ENCODE peak calls at places on chromosomes 16 and 17, in ten cellular contexts. M is OCI-LY7; X is brain microvascular endothelial cell; P is fibroblast of pulmonary artery; S is GM13976; O is retinal pigment epithelial cell; H is spleen; Y is astrocyte of the spinal cord; N is CD4-positive, alpha-beta T cell; C is uterus. R is an unnamed sample.

GRCh38 chr17:77433385-77434135 is 292.8 kb downstream of the SEC14L1 start:
- DNase-seq in M (peak; percentile 78), X (peak; percentile 64), P (peak; percentile 68), S (peak; percentile 86), O (no peak), H (no peak), Y (peak; percentile 65), N (no peak), C (peak; percentile 69), R (no peak)

GRCh38 chr17:44279586-44280344 is 11.8 kb upstream of the SLC4A1 start:
- DNase-seq in M (peak; percentile 12), X (peak; percentile 92), P (peak; percentile 85), S (peak; percentile 89), O (peak; percentile 60), H (peak; percentile 89), Y (peak; percentile 87), N (no peak), C (peak; percentile 53), R (peak; percentile 50)

GRCh38 chr17:7176870-7177209 is 2.3 kb downstream of the ASGR1 start:
- DNase-seq in M (no peak), X (no peak), P (no peak), S (peak; percentile 32), O (no peak), H (no peak), Y (no peak), N (no peak), C (no peak), R (no peak)

GRCh38 chr16:4696905-4697866 is 3.8 kb downstream of the NUDT16L1 start:
- DNase-seq in M (no peak), X (no peak), P (no peak), S (no peak), O (no peak), H (no peak), Y (no peak), N (no peak), C (peak; percentile 17), R (no peak)

GRCh38 chr17:29461807-29462206 is 71.6 kb downstream of the TAOK1 start:
- DNase-seq in M (no peak), X (no peak), P (no peak), S (no peak), O (no peak), H (no peak), Y (no peak), N (no peak), C (no peak), R (no peak)

GRCh38 chr17:48915459-48916282 is 7.5 kb downstream of the UBE2Z start:
- DNase-seq in M (no peak), X (peak; percentile 80), P (peak; percentile 87), S (peak; percentile 71), O (peak; percentile 61), H (no peak), Y (peak; percentile 85), N (no peak), C (no peak), R (no peak)

GRCh38 chr17:48051706-48052486 is 3.7 kb downstream of the NFE2L1 start:
- DNase-seq in M (no peak), X (peak; percentile 95), P (peak; percentile 99), S (no peak), O (peak; percentile 80), H (peak; percentile 50), Y (peak; percentile 96), N (no peak), C (peak; percentile 91), R (no peak)

GRCh38 chr16:47461598-47462266 is 601 bp downstream of the PHKB start:
- DNase-seq in M (peak; percentile 69), X (peak; percentile 30), P (peak; percentile 59), S (peak; percentile 41), O (peak; percentile 29), H (no peak), Y (peak; percentile 53), N (no peak), C (no peak), R (no peak)

GRCh38 chr16:88804552-88805339 is 1.2 kb downstream of the CDT1 start:
- DNase-seq in M (peak; percentile 71), X (no peak), P (no peak), S (peak; percentile 60), O (no peak), H (peak; percentile 83), Y (no peak), N (no peak), C (no peak), R (no peak)

GRCh38 chr17:48611681-48612455 is 1.1 kb upstream of the HOXB7 start:
- DNase-seq in M (peak; percentile 25), X (no peak), P (no peak), S (no peak), O (no peak), H (no peak), Y (peak; percentile 61), N (no peak), C (no peak), R (no peak)

DNA sequence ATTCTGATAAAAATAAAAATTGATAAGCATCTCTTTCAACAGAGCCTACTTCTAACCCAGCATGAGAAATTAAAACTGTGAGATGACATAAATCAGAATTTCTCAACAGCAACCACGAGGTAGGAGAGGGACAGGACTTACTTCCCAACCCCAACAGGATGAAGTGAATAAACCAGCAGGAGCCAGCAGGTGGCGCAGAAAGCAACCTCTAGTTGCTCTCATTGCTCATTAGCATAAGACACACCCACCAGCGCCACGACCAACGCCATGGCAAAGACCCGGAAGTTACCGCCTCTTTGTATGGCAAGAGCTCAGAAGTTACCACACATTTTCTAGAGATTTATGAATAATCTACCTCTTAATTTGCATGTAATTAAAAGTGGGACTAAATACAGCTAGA is 189.4 kb upstream of the CDH8 start:
- DNase-seq in M (peak; percentile 13), X (peak; percentile 7), P (peak; percentile 9), S (no peak), O (no peak), H (no peak), Y (peak; percentile 18), N (no peak), C (no peak), R (no peak)
- TF ChIP-seq CTCF in M (peak; percentile 75), X (peak; percentile 35), P (no peak), S (peak; percentile 15), O (peak; percentile 45), H (peak; percentile 41), Y (peak; percentile 30), N (no peak), C (no peak), R (no peak)

GRCh38 chr16:87653234-87653633 is 50.9 kb downstream of the JPH3 start:
- DNase-seq in M (peak; percentile 50), X (no peak), P (peak; percentile 10), S (peak; percentile 66), O (no peak), H (no peak), Y (no peak), N (no peak), C (no peak), R (no peak)
- TF ChIP-seq CTCF in M (peak; percentile 79), X (peak; percentile 64), P (peak; percentile 47), S (no peak), O (peak; percentile 68), H (peak; percentile 25), Y (peak; percentile 62), N (no peak), C (no peak), R (no peak)

GRCh38 chr17:60106377-60107059 is 27.8 kb upstream of the HEATR6 start:
- DNase-seq in M (no peak), X (peak; percentile 48), P (peak; percentile 51), S (no peak), O (no peak), H (no peak), Y (peak; percentile 55), N (no peak), C (no peak), R (no peak)

GRCh38 chr17:60108712-60109111 is 30.0 kb upstream of the HEATR6 start:
- DNase-seq in M (no peak), X (no peak), P (no peak), S (no peak), O (no peak), H (no peak), Y (no peak), N (no peak), C (no peak), R (no peak)

GRCh38 chr17:60110586-60110985 is 31.9 kb upstream of the HEATR6 start:
- DNase-seq in M (no peak), X (no peak), P (no peak), S (no peak), O (no peak), H (peak; percentile 15), Y (no peak), N (no peak), C (no peak), R (no peak)

GRCh38 chr17:60109161-60109560 is 30.4 kb upstream of the HEATR6 start:
- DNase-seq in M (no peak), X (no peak), P (no peak), S (no peak), O (no peak), H (no peak), Y (no peak), N (no peak), C (no peak), R (no peak)

GRCh38 chr17:60107526-60108257 is 29.0 kb upstream of the HEATR6 start:
- DNase-seq in M (no peak), X (no peak), P (peak; percentile 44), S (no peak), O (no peak), H (no peak), Y (no peak), N (no peak), C (no peak), R (no peak)
- TF ChIP-seq CTCF in M (no peak), X (peak; percentile 24), P (peak; percentile 17), S (no peak), O (peak; percentile 14), H (no peak), Y (peak; percentile 11), N (no peak), C (no peak), R (no peak)

GRCh38 chr17:67067571-67068517 is 23.5 kb downstream of the CACNG1 start:
- DNase-seq in M (no peak), X (no peak), P (no peak), S (no peak), O (no peak), H (no peak), Y (no peak), N (no peak), C (no peak), R (no peak)
- TF ChIP-seq CTCF in M (no peak), X (no peak), P (no peak), S (no peak), O (no peak), H (no peak), Y (no peak), N (no peak), C (no peak), R (no peak)

GRCh38 chr17:79991140-79991923 is 44.3 kb downstream of the TBC1D16 start:
- DNase-seq in M (peak; percentile 73), X (peak; percentile 67), P (peak; percentile 78), S (peak; percentile 84), O (no peak), H (peak; percentile 96), Y (peak; percentile 77), N (peak; percentile 77), C (peak; percentile 78), R (peak; percentile 47)
- TF ChIP-seq CTCF in M (no peak), X (peak; percentile 71), P (peak; percentile 51), S (peak; percentile 64), O (peak; percentile 68), H (peak; percentile 83), Y (peak; percentile 63), N (peak; percentile 60), C (peak; percentile 49), R (peak; percentile 44)

R was measured in natural killer cell.